ENCODE peak calls at places on chromosomes 5 and 9, in five cellular contexts. D is mucosa of descending colon, H is astrocyte, X is GM12865, A is dorsolateral prefrontal cortex. Z is an unnamed sample.
A peak's percentile ranks its signal among the peaks of the same experiment; 100 is the strongest.

GRCh38 chr5:28580616-28581015 is 1542.2 kb upstream of the CDH9 start:
- DNase-seq in D (no peak), H (peak; percentile 80), X (no peak), A (no peak), Z (no peak)

GRCh38 chr9:34592895-34593601 is 3.5 kb upstream of the CNTFR start:
- DNase-seq in X (no peak), H (no peak), D (no peak), A (peak; percentile 57), Z (no peak)

GRCh38 chr5:52817818-52818217 is 30.1 kb downstream of the ITGA1 start:
- DNase-seq in H (no peak), X (no peak), A (no peak), D (no peak), Z (no peak)

GRCh38 chr5:69265931-69266330 is 31.2 kb downstream of the CDK7 start:
- DNase-seq in D (no peak), H (no peak), X (peak; percentile 15), A (no peak), Z (no peak)

GRCh38 chr5:115194671-115195070 is 25.0 kb upstream of the TRIM36 start:
- DNase-seq in D (no peak), H (peak; percentile 22), A (no peak), X (no peak), Z (no peak)

GRCh38 chr5:10760033-10760975 is 730 bp downstream of the DAP start:
- DNase-seq in H (peak; percentile 53), A (peak; percentile 34), D (peak; percentile 53), X (peak; percentile 57), Z (peak; percentile 54)

GRCh38 chr5:54206580-54207229 is 103.7 kb downstream of the ARL15 start:
- DNase-seq in D (no peak), H (no peak), X (no peak), A (no peak), Z (no peak)

GRCh38 chr5:168529361-168530234 is 493 bp downstream of the FBLL1 start:
- DNase-seq in X (no peak), H (no peak), A (peak; percentile 25), D (no peak), Z (peak; percentile 20)

GRCh38 chr5:174726916-174727793 is 2.8 kb downstream of the MSX2 start:
- DNase-seq in H (no peak), A (no peak), X (no peak), D (no peak), Z (no peak)

GRCh38 chr9:123696476-123696875 is 233.4 kb downstream of the DENND1A start:
- DNase-seq in H (no peak), A (no peak), X (no peak), D (no peak), Z (no peak)

GRCh38 chr9:91001146-91001611 is 199.6 kb downstream of the SYK start:
- DNase-seq in H (peak; percentile 36), X (no peak), A (no peak), D (no peak), Z (no peak)

GRCh38 chr9:37293664-37294524 is 128.6 kb upstream of the GRHPR start:
- DNase-seq in H (no peak), A (no peak), D (no peak), X (peak; percentile 80), Z (peak; percentile 39)

GRCh38 chr9:63859475-63860215 is 1425.4 kb downstream of the FOXD4L5 start:
- DNase-seq in H (no peak), D (no peak), X (peak; percentile 81), A (no peak), Z (peak; percentile 32)

GRCh38 chr5:138469540-138470321 is 4.5 kb downstream of the EGR1 start:
- DNase-seq in H (peak; percentile 91), D (no peak), X (no peak), A (no peak), Z (no peak)

GRCh38 chr9:90020277-90020871 is 415.6 kb downstream of the GADD45G start:
- DNase-seq in X (no peak), D (no peak), H (peak; percentile 4), A (no peak), Z (no peak)

GRCh38 chr5:137148128-137148527 is 351.0 kb downstream of the SPOCK1 start:
- DNase-seq in A (no peak), X (no peak), H (peak; percentile 76), D (no peak), Z (no peak)

GRCh38 chr9:96242829-96243228 is 59.1 kb downstream of the HSD17B3 start:
- DNase-seq in A (no peak), D (no peak), H (no peak), X (no peak), Z (no peak)

GRCh38 chr5:94192658-94193391 is 425.6 kb downstream of the KIAA0825 start:
- DNase-seq in D (no peak), H (no peak), A (no peak), X (no peak), Z (peak; percentile 12)

GRCh38 chr9:119639287-119639955 is 270.2 kb upstream of the BRINP1 start:
- DNase-seq in D (no peak), X (no peak), A (no peak), H (no peak), Z (no peak)

GRCh38 chr9:124934290-124934689 is 6.6 kb downstream of the GOLGA1 start:
- DNase-seq in H (peak; percentile 13), D (no peak), A (no peak), X (peak; percentile 28), Z (no peak)

GRCh38 chr5:172413601-172414000 is 40.7 kb downstream of the SH3PXD2B start:
- DNase-seq in X (no peak), H (peak; percentile 52), A (no peak), D (no peak), Z (no peak)

GRCh38 chr5:61148516-61148915 is 13.8 kb downstream of the SMIM15 start:
- DNase-seq in A (no peak), D (no peak), H (no peak), X (no peak), Z (no peak)

GRCh38 chr9:98219794-98220370 is 27.4 kb upstream of the CORO2A start:
- DNase-seq in X (no peak), D (no peak), A (no peak), H (no peak), Z (no peak)
- TF ChIP-seq CTCF in X (no peak), D (no peak), A (no peak), H (no peak), Z (no peak)

GRCh38 chr9:981491-981898 is 5.0 kb downstream of the DMRT3 start:
- DNase-seq in X (no peak), D (no peak), H (no peak), A (no peak), Z (no peak)
- TF ChIP-seq CTCF in X (no peak), D (no peak), H (no peak), A (no peak), Z (no peak)

DNA sequence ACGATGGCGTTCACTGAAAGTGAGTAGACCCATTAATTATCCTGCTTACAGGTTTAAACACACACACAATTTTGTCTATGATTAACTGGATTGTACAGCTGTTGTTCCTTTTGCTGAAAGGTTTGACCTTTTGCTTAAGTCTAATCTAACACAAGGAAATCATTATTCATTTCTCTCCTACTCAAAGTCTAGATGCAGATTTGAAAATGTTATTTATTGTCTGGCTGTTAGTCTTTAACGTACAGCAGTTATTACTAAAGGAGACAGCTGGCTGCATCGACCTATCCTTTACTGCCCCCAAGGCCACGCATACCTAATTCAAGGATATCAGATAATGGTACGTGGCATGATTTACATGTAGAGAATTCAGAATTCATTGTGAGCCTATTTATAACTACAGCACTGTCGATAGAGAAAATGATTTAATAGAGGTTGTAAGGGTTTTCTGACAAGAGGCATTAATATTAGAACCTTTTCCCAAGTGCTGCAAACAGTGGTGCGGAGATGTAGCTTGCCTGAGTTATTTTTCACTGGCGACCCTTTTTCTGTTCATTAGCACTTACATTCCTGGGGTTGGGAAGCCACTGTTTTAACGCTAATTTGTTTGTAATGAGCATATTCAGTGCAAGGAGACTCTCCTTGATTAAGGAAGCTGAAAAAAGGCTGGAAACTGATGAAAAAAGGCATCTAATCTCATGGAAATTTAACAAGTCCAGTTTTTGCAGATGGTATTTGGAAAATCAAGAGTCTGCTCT is 368.4 kb upstream of the GRAMD2B start:
- DNase-seq in A (no peak), X (no peak), D (no peak), H (peak; percentile 72), Z (no peak)
- TF ChIP-seq CTCF in A (no peak), X (no peak), D (no peak), H (no peak), Z (no peak)

GRCh38 chr9:107249131-107249533 is 33.9 kb upstream of the RAD23B start:
- DNase-seq in D (no peak), X (no peak), A (no peak), H (peak; percentile 12), Z (no peak)

GRCh38 chr9:107243757-107244156 is 39.3 kb upstream of the RAD23B start:
- DNase-seq in X (peak; percentile 58), A (no peak), D (no peak), H (peak; percentile 94), Z (no peak)

GRCh38 chr9:107248714-107249113 is 34.4 kb upstream of the RAD23B start:
- DNase-seq in D (no peak), A (no peak), X (no peak), H (no peak), Z (no peak)

GRCh38 chr9:107249665-107250285 is 33.3 kb upstream of the RAD23B start:
- DNase-seq in H (no peak), A (no peak), X (no peak), D (no peak), Z (no peak)

GRCh38 chr9:107246259-107247254 is 36.5 kb upstream of the RAD23B start:
- DNase-seq in X (peak; percentile 20), H (no peak), D (no peak), A (no peak), Z (no peak)
- TF ChIP-seq CTCF in X (no peak), H (no peak), D (no peak), A (no peak), Z (no peak)

DNA sequence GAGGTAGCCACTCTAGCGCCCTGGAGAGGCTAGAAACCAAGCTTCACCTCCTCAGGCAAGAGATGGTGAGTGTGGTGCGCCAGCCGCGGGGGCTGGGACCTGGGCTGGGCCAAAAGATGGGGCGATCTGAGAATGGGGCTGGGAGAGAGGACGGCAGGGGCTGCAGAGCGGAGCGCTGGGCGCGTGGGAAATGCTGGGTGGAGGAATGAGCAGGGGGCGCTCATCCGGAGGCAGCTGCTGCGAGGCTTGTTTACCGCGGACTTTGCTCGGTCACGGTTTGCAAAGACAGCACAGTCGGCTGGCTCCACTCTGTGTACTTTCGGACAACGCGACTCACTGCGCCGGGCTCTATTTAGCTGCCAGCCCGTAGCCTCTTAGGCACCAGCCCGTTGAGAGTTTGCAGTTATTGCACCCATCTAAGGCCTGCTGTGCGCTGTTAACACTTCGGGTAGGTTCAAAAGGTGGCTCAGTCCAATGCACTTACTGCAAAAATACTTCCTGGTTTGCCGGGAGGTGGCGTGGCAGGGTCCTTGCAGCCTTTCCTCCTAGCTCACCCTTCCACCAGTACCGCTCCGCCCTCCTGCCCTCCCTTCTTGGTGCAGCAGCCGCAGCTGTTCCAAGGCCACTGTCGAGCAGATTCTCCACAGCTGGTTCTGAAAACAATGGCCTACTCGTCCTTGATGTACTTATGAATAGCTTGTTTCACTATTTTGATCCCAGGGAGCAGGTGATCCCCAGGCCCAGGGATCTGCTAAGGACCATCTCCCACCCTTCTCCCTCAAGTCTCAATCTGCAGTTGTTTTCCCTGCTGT is 1.3 kb downstream of the LURAP1L start:
- DNase-seq in X (peak; percentile 56), A (peak; percentile 88), H (peak; percentile 84), D (peak; percentile 90), Z (peak; percentile 67)
- TF ChIP-seq CTCF in X (no peak), A (peak; percentile 40), H (peak; percentile 43), D (peak; percentile 26), Z (peak; percentile 21)